ENCODE peak calls at places on chromosomes 2 and 18, in six cellular contexts. N is NCI-H1105 treated with DMSO at 0.1 percent for 48 hours, P is choroid plexus epithelial cell, O is SHP77, I is H7, H is heart right ventricle. S is an unnamed sample.
A peak's percentile ranks its signal among the peaks of the same experiment; 100 is the strongest.

GRCh38 chr2:51003345-51004192 is 28.4 kb downstream of the NRXN1 start:
- DNase-seq in N (no peak), P (peak; percentile 15), O (no peak), I (no peak), H (no peak), S (no peak)

GRCh38 chr2:165280356-165280755 is 41.1 kb downstream of the SCN2A start:
- DNase-seq in N (no peak), P (no peak), O (no peak), I (no peak), H (no peak), S (no peak)

GRCh38 chr2:77579076-77579769 is 57.0 kb upstream of the LRRTM4 start:
- DNase-seq in N (no peak), P (no peak), O (no peak), I (no peak), H (no peak), S (no peak)

GRCh38 chr2:142176941-142177340 is 46.1 kb upstream of the LRP1B start:
- DNase-seq in N (no peak), P (no peak), O (no peak), I (no peak), H (no peak), S (no peak)

GRCh38 chr2:62297642-62298010 is 101.7 kb downstream of the B3GNT2 start:
- DNase-seq in N (no peak), P (peak; percentile 51), O (no peak), I (peak; percentile 77), H (no peak), S (peak; percentile 49)

GRCh38 chr18:79476031-79476917 is 80.5 kb downstream of the NFATC1 start:
- DNase-seq in N (no peak), P (no peak), O (no peak), I (no peak), H (peak; percentile 12), S (no peak)

GRCh38 chr2:236661064-236661761 is 91.6 kb downstream of the ACKR3 start:
- DNase-seq in N (no peak), P (peak; percentile 65), O (no peak), I (peak; percentile 68), H (no peak), S (peak; percentile 65)

GRCh38 chr2:7031424-7032245 is 114.4 kb downstream of the RNF144A start:
- DNase-seq in N (peak; percentile 99), P (peak; percentile 92), O (peak; percentile 100), I (no peak), H (no peak), S (no peak)

GRCh38 chr2:239944706-239945551 is 80.2 kb downstream of the NDUFA10 start:
- DNase-seq in N (no peak), P (peak; percentile 48), O (no peak), I (peak; percentile 52), H (no peak), S (no peak)

GRCh38 chr2:218984239-218985020 is 554 bp downstream of the FEV start:
- DNase-seq in N (peak; percentile 51), P (no peak), O (no peak), I (peak; percentile 84), H (no peak), S (peak; percentile 63)

GRCh38 chr18:55573386-55573785 is 14.6 kb downstream of the TCF4 start:
- DNase-seq in N (no peak), P (no peak), O (no peak), I (no peak), H (no peak), S (peak; percentile 9)

GRCh38 chr2:36088716-36089328 is 266.8 kb upstream of the CRIM1 start:
- DNase-seq in N (no peak), P (no peak), O (no peak), I (peak; percentile 4), H (no peak), S (no peak)

GRCh38 chr2:146220957-146221356 is 1623.9 kb upstream of the ACVR2A start:
- DNase-seq in N (no peak), P (no peak), O (no peak), I (no peak), H (no peak), S (no peak)

GRCh38 chr2:99425022-99425421 is 64.8 kb downstream of the REV1 start:
- DNase-seq in N (no peak), P (peak; percentile 94), O (no peak), I (no peak), H (no peak), S (no peak)

GRCh38 chr2:35846-36245 is 10.5 kb downstream of the FAM110C start:
- DNase-seq in N (no peak), P (no peak), O (peak; percentile 9), I (no peak), H (no peak), S (no peak)

GRCh38 chr18:35005963-35006577 is 35.1 kb upstream of the MAPRE2 start:
- DNase-seq in N (peak; percentile 64), P (peak; percentile 88), O (peak; percentile 53), I (peak; percentile 58), H (no peak), S (peak; percentile 67)

GRCh38 chr2:134792147-134792546 is 46.3 kb upstream of the ACMSD start:
- DNase-seq in N (no peak), P (no peak), O (no peak), I (no peak), H (no peak), S (no peak)

GRCh38 chr2:113818382-113818951 is 62.0 kb upstream of the SLC35F5 start:
- DNase-seq in N (no peak), P (peak; percentile 99), O (peak; percentile 3), I (peak; percentile 39), H (no peak), S (peak; percentile 58)

GRCh38 chr2:218446547-218446946 is 27.6 kb downstream of the VIL1 start:
- DNase-seq in N (no peak), P (no peak), O (no peak), I (no peak), H (no peak), S (no peak)

GRCh38 chr2:231709636-231709980 is 1.3 kb downstream of the PTMA start:
- DNase-seq in N (peak; percentile 22), P (peak; percentile 29), O (no peak), I (no peak), H (peak; percentile 59), S (peak; percentile 53)

GRCh38 chr2:191064590-191064989 is 50.6 kb upstream of the STAT1 start:
- DNase-seq in N (no peak), P (no peak), O (no peak), I (no peak), H (no peak), S (no peak)

S was measured in neural progenitor cell.